ENCODE peak calls at places on chromosomes 6 and 20, in nine cellular contexts. Z, I, D, L, X, T, A, Y and H are unnamed samples.

GRCh38 chr6:79145301-79145700 is 67.2 kb upstream of the PHIP start:
- DNase-seq in Z (no peak), I (no peak), D (no peak), L (no peak), X (no peak), T (no peak), A (no peak), Y (no peak), H (no peak)

GRCh38 chr20:12177657-12178293 is 260.1 kb downstream of the BTBD3 start:
- DNase-seq in Z (no peak), I (no peak), D (no peak), L (no peak), X (no peak), T (no peak), A (no peak), Y (peak), H (no peak)

GRCh38 chr6:73506246-73506645 is 14.6 kb downstream of the EEF1A1 start:
- DNase-seq in Z (no peak), I (no peak), D (no peak), L (no peak), X (no peak), T (no peak), A (no peak), Y (no peak), H (no peak)

GRCh38 chr6:14121936-14122344 is 4.4 kb downstream of the CD83 start:
- DNase-seq in Z (peak), I (peak), D (no peak), L (no peak), X (no peak), T (no peak), A (peak), Y (no peak), H (no peak)

GRCh38 chr6:53727748-53728147 is 62.2 kb upstream of the KLHL31 start:
- DNase-seq in Z (no peak), I (no peak), D (peak), L (no peak), X (no peak), T (no peak), A (no peak), Y (no peak), H (no peak)

GRCh38 chr6:26068036-26068435 is 19.2 kb upstream of the HFE start:
- DNase-seq in Z (no peak), I (no peak), D (no peak), L (no peak), X (no peak), T (no peak), A (no peak), Y (no peak), H (no peak)

GRCh38 chr6:14009416-14009815 is 84.7 kb downstream of the RNF182 start:
- DNase-seq in Z (no peak), I (no peak), D (no peak), L (no peak), X (no peak), T (no peak), A (no peak), Y (no peak), H (no peak)

GRCh38 chr6:140319209-140319608 is 944.8 kb upstream of the CITED2 start:
- DNase-seq in Z (peak), I (no peak), D (no peak), L (no peak), X (no peak), T (no peak), A (peak), Y (no peak), H (no peak)

GRCh38 chr20:10432079-10432478 is 1.9 kb downstream of the MKKS start:
- DNase-seq in Z (no peak), I (no peak), D (no peak), L (no peak), X (no peak), T (no peak), A (no peak), Y (no peak), H (no peak)

GRCh38 chr20:62795023-62795761 is 1.1 kb upstream of the MRGBP start:
- DNase-seq in Z (no peak), I (no peak), D (no peak), L (no peak), X (peak), T (peak), A (peak), Y (peak), H (peak)

GRCh38 chr6:97174471-97174870 is 108.5 kb downstream of the MMS22L start:
- DNase-seq in Z (no peak), I (no peak), D (no peak), L (no peak), X (no peak), T (no peak), A (no peak), Y (no peak), H (no peak)

GRCh38 chr20:56826971-56827645 is 198.0 kb downstream of the TFAP2C start:
- DNase-seq in Z (no peak), I (no peak), D (peak), L (no peak), X (no peak), T (no peak), A (no peak), Y (peak), H (no peak)

GRCh38 chr6:11143394-11144371 is 32.2 kb upstream of the ERVFRD-1 start:
- DNase-seq in Z (no peak), I (peak), D (peak), L (no peak), X (no peak), T (no peak), A (no peak), Y (peak), H (no peak)

GRCh38 chr6:43774776-43775583 is 5.0 kb downstream of the VEGFA start:
- DNase-seq in Z (peak), I (peak), D (peak), L (no peak), X (peak), T (peak), A (peak), Y (peak), H (peak)

GRCh38 chr20:45588800-45589199 is 9.7 kb upstream of the WFDC8 start:
- DNase-seq in Z (no peak), I (no peak), D (no peak), L (no peak), X (no peak), T (no peak), A (no peak), Y (no peak), H (no peak)

GRCh38 chr20:48667481-48667880 is 160.3 kb downstream of the PREX1 start:
- DNase-seq in Z (no peak), I (no peak), D (no peak), L (no peak), X (no peak), T (no peak), A (no peak), Y (no peak), H (no peak)

GRCh38 chr6:118288355-118289124 is 259.6 kb upstream of the PLN start:
- DNase-seq in Z (no peak), I (no peak), D (peak), L (no peak), X (no peak), T (no peak), A (no peak), Y (peak), H (no peak)
- TF ChIP-seq CTCF in Z (no peak), I (no peak), D (peak), L (peak), X (no peak), T (no peak), A (no peak), Y (peak), H (no peak)

DNA sequence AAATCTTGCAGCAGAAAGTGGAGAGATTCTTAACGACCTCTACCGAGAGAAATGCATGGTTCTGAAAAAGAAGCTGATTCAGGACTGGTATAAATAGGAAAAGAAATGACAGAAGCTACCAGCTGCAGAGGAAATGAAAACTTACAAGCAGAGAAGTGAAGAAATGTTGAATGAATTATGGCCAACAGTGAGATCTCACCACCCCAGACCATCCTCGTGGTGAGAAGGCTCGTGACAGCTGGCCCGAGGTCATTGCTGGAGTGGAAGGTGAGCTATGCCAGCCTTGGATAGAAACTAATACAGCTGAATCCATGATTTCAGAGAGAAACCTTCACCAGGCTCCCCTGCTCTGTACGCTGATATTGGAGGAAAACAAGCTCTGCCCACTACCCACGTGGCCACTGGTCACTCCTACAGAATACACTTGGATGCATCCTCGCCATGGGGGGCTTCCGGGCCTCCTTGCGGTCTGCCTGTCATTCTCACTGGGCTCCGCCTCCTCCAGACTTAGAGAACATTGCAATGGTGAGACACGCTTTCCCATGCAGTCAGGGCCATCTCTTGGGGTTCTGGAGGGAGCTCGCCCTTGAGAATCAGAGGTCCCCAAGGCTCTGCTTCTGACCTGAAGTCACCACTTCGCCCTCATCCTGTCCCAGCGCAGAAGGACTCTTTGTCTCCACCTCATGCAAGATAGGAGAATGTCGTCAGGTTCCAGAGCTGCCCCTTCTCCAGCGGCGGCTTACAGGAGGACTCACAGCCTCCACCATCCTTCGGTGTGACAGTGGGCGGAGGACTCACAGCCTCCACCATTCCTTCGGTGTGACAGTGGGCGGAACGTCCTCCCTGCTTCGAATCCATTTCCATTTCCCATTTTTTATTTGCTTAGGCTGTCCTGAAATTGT is 10.6 kb upstream of the TUBB2B start:
- DNase-seq in Z (no peak), I (no peak), D (no peak), L (no peak), X (no peak), T (no peak), A (no peak), Y (no peak), H (no peak)
- TF ChIP-seq CTCF in Z (no peak), I (no peak), D (no peak), L (no peak), X (no peak), T (no peak), A (no peak), Y (no peak), H (no peak)

GRCh38 chr20:2756056-2756611 is 44.3 kb downstream of the CPXM1 start:
- DNase-seq in Z (peak), I (no peak), D (no peak), L (no peak), X (peak), T (peak), A (no peak), Y (no peak), H (peak)
- TF ChIP-seq CTCF in Z (peak), I (peak), D (peak), L (peak), X (peak), T (peak), A (no peak), Y (peak), H (peak)

DNA sequence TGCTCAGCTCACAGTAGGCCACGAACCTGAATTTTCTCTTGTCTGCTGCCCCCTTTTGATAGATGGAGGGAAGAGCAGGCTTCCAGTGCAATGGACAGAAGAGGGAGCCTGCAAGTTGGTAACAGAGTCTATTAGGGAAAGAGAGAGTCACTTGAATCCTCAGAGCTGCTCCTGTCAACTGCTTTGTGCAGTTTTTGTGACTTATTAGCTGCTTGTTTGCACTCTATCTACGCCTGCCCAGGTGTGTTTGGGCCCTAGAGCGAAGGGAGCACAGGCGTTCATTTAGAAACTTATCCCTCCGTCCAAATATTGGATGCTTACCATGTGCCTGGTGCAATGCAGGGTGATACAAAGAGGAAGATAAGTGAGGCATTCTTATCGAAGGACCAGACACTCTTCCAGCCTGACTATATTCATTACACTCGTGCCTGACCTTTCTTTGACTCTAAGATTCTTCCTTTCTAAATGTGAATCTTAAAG is 11.6 kb upstream of the SLC2A12 start:
- DNase-seq in Z (peak), I (peak), D (peak), L (peak), X (peak), T (peak), A (peak), Y (peak), H (peak)
- TF ChIP-seq CTCF in Z (peak), I (peak), D (peak), L (peak), X (peak), T (peak), A (peak), Y (peak), H (peak)

DNA sequence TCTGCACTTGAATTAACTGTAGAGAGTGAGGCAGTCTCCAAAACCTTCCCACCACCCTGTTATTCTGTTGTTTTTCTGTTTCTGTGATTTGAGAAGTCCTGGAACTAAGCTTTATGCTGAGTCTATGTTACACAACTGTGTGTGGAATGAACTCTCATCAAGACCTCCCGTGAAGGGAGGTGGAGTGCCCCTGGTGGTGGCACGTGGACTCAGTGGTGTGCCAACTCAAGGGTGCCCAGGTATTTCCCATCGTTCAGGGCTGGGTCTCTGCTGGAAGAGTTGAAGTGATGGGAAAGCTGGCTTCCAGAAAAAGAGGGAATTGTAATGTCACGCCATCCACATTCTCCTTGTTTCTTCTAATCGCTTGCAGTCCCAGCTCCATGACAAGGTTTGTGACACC is 374.2 kb downstream of the SMOC2 start:
- DNase-seq in Z (no peak), I (no peak), D (no peak), L (no peak), X (peak), T (no peak), A (no peak), Y (no peak), H (no peak)
- TF ChIP-seq CTCF in Z (no peak), I (no peak), D (no peak), L (peak), X (peak), T (peak), A (no peak), Y (no peak), H (peak)

DNA sequence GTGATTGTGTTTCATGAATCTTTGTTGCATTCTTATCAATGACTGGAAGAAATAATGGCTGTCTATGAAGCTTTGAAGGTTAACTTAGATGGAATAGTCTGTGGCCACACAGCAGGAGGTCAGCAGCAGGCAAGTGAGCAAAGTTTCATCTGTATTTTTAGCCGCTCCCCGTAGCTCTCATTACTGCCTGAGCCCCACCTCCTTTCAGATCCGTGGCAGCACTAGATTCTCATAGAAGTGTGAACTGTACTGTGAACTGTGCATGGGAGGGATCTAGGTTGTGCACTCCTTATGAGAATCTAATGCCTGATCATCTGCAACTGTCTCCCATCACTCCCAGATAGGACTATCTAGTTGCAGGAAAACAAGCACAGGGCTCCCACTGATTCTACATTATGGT is 660.2 kb downstream of the EPHA7 start:
- DNase-seq in Z (no peak), I (no peak), D (no peak), L (no peak), X (no peak), T (no peak), A (no peak), Y (no peak), H (no peak)
- TF ChIP-seq CTCF in Z (no peak), I (no peak), D (no peak), L (no peak), X (no peak), T (no peak), A (no peak), Y (no peak), H (no peak)